ENCODE peak calls at places on chromosomes 2 and 18, in four cellular contexts. V is cardiac fibroblast, G is adipocyte, H is lung. R is an unnamed sample.

GRCh38 chr2:48107326-48107925 is 201.1 kb upstream of the FBXO11 start:
- DNase-seq in V (peak; percentile 85), G (peak; percentile 91), H (no peak), R (peak; percentile 63)

GRCh38 chr2:179201884-179202283 is 62.7 kb downstream of the SESTD1 start:
- DNase-seq in V (peak; percentile 61), G (no peak), H (no peak), R (no peak)

GRCh38 chr2:66239655-66240054 is 195.3 kb upstream of the MEIS1 start:
- DNase-seq in V (no peak), G (no peak), H (no peak), R (no peak)

GRCh38 chr2:10620481-10620880 is 69.3 kb downstream of the NOL10 start:
- DNase-seq in V (peak; percentile 80), G (peak; percentile 84), H (no peak), R (peak; percentile 34)

GRCh38 chr2:40096360-40096759 is 317.3 kb upstream of the THUMPD2 start:
- DNase-seq in V (peak; percentile 47), G (no peak), H (no peak), R (peak; percentile 78)

GRCh38 chr2:55954306-55955035 is 30.9 kb upstream of the EFEMP1 start:
- DNase-seq in V (peak; percentile 88), G (peak; percentile 88), H (no peak), R (peak; percentile 95)

GRCh38 chr2:61647044-61647443 is 108.9 kb upstream of the XPO1 start:
- DNase-seq in V (peak; percentile 58), G (no peak), H (no peak), R (no peak)

GRCh38 chr2:150621800-150622199 is 134.3 kb upstream of the RND3 start:
- DNase-seq in V (peak; percentile 91), G (peak; percentile 80), H (no peak), R (peak; percentile 82)

GRCh38 chr2:128371648-128372345 is 53.1 kb upstream of the HS6ST1 start:
- DNase-seq in V (no peak), G (no peak), H (no peak), R (no peak)

GRCh38 chr2:60867848-60868247 is 13.5 kb upstream of the REL start:
- DNase-seq in V (peak; percentile 9), G (no peak), H (peak; percentile 46), R (no peak)

GRCh38 chr2:9952286-9952737 is 819 bp downstream of the GRHL1 start:
- DNase-seq in V (no peak), G (no peak), H (no peak), R (no peak)

GRCh38 chr2:176096986-176097819 is 2.4 kb upstream of the HOXD12 start:
- DNase-seq in V (peak; percentile 64), G (peak; percentile 88), H (peak; percentile 63), R (peak; percentile 59)

GRCh38 chr2:66445076-66445724 is 10.3 kb downstream of the MEIS1 start:
- DNase-seq in V (no peak), G (no peak), H (no peak), R (peak; percentile 66)

GRCh38 chr2:88834376-88834775 is 142.9 kb downstream of the RPIA start:
- DNase-seq in V (no peak), G (no peak), H (no peak), R (no peak)

GRCh38 chr18:79542876-79543750 is 136.5 kb upstream of the CTDP1 start:
- DNase-seq in V (no peak), G (no peak), H (no peak), R (no peak)

GRCh38 chr2:27751377-27751776 is 20.1 kb upstream of the MRPL33 start:
- DNase-seq in V (no peak), G (no peak), H (no peak), R (no peak)

GRCh38 chr2:27752551-27753237 is 18.8 kb upstream of the MRPL33 start:
- DNase-seq in V (no peak), G (no peak), H (peak; percentile 34), R (no peak)

GRCh38 chr2:27754831-27755230 is 16.7 kb upstream of the MRPL33 start:
- DNase-seq in V (no peak), G (no peak), H (no peak), R (no peak)

GRCh38 chr2:27756091-27756490 is 15.4 kb upstream of the MRPL33 start:
- DNase-seq in V (no peak), G (no peak), H (no peak), R (no peak)

GRCh38 chr2:27753744-27754588 is 17.6 kb upstream of the MRPL33 start:
- DNase-seq in V (peak; percentile 87), G (peak; percentile 90), H (peak; percentile 83), R (peak; percentile 84)
- H3K4me3 ChIP-seq in V (no peak overlapping the region), G (no peak overlapping the region), H (no peak overlapping the region), R (no peak overlapping the region)

DNA sequence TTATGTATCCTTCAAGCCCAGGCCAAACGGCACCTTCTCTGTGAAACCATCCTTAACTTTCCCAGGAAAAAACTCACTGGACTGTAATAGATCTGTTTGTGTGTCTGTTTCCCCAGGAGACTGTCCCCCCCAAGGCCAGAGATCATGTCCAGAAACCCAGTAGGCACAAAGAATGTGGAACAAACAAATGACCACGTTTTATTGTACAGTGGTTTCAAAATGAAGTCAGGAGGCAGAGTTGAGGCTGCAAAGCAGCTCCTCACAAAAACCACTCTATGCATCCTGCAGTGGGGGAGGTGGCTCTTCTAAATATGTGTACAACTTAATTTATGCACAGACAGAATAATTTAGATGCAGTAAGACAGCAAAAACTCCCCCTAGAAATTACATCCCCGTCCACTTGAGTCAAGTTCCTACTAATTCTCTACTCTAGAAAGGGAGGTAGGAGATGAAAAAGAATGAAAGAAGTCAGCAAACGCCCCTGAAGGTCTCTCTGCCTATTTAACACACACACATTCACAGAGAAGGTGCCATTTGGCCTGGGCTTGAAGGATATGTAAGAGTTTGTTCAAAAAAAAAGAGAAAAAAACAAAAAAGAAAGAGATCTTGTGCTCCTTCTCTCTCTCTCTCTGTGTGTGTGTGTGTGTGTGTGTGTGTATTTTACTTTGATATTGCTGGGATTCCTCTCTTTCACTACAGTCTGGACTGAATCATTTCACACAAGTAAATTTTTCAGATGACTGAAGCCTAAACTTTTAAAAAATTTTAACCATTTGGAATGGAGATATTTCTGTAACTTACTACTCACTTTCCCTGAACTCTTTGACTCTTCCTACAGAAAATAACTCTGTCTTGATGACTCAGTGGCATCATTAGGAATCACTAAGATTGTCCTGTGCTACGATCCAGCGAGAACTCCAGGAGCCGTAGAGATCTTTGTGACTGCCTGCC is 19.5 kb downstream of the BCL2 start:
- DNase-seq in V (peak; percentile 18), G (peak; percentile 27), H (no peak), R (no peak)
- H3K4me3 ChIP-seq in V (no peak overlapping the region), G (no peak overlapping the region), H (no peak overlapping the region), R (no peak overlapping the region)

DNA sequence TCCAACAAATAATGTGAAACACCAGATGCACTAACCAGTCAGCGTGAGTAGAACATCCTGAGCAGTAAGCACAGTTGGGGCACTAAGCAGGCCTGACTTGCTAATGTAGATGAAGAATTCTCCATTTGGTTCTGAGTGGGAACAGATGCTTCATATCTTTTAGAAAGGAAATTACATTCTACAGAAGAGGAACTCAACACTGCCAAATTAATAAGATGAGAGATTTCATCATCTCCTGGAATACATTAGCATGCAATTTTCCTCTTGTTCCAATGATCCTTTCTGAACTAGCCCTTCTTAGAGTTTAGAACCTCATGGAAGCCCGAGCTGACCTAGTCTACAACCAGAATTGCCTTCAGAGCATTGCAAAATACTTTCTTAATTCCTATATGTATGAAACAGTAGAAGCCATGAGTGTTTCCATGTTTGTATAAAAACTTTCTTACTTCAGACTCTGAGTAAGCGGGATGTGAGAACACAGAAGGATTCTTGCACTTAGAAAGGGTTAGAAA is 34.8 kb downstream of the COL5A2 start:
- DNase-seq in V (peak; percentile 55), G (peak; percentile 78), H (no peak), R (peak; percentile 85)
- H3K4me3 ChIP-seq in V (no peak overlapping the region), G (peak overlapping the region; percentile 38), H (no peak overlapping the region), R (no peak overlapping the region)

GRCh38 chr2:6309415-6310185 is 556.1 kb downstream of the CMPK2 start:
- DNase-seq in V (no peak), G (no peak), H (no peak), R (no peak)
- H3K4me3 ChIP-seq in V (no peak overlapping the region), G (no peak overlapping the region), H (no peak overlapping the region), R (no peak overlapping the region)

GRCh38 chr2:190912731-190913130 is 32.1 kb downstream of the GLS start:
- DNase-seq in V (peak; percentile 48), G (no peak), H (no peak), R (peak; percentile 42)
- H3K4me3 ChIP-seq in V (no peak overlapping the region), G (no peak overlapping the region), H (no peak overlapping the region), R (no peak overlapping the region)

DNA sequence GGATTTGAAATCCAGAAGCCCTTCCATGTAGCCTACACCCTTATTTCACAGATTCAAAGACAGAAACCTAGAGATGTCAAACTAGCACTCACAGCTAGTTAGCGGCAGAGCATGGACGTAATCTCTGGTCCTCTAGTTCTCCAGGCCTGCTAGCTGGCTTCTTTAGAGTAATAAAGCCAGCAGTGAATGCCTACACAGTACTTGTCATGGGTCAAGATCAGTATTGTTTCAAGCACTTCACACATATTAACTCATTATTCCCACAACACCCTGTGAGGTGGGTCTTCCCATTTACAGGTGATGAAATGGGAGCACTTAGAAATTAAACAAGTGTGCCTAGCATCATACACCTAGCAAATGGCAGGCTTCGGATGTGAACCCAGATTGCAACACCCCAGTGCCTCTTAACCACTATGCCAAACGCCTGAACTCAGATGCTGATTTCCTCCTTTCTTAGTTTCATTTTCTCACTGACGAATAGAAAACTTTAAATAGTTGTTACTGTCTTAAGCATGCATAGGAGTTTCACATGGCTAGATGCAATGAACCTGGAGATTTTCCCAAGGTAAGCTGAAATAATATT is 14.5 kb upstream of the ZBTB14 start:
- DNase-seq in V (no peak), G (no peak), H (no peak), R (peak; percentile 5)
- H3K4me3 ChIP-seq in V (no peak overlapping the region), G (peak overlapping the region; percentile 63), H (no peak overlapping the region), R (no peak overlapping the region)

DNA sequence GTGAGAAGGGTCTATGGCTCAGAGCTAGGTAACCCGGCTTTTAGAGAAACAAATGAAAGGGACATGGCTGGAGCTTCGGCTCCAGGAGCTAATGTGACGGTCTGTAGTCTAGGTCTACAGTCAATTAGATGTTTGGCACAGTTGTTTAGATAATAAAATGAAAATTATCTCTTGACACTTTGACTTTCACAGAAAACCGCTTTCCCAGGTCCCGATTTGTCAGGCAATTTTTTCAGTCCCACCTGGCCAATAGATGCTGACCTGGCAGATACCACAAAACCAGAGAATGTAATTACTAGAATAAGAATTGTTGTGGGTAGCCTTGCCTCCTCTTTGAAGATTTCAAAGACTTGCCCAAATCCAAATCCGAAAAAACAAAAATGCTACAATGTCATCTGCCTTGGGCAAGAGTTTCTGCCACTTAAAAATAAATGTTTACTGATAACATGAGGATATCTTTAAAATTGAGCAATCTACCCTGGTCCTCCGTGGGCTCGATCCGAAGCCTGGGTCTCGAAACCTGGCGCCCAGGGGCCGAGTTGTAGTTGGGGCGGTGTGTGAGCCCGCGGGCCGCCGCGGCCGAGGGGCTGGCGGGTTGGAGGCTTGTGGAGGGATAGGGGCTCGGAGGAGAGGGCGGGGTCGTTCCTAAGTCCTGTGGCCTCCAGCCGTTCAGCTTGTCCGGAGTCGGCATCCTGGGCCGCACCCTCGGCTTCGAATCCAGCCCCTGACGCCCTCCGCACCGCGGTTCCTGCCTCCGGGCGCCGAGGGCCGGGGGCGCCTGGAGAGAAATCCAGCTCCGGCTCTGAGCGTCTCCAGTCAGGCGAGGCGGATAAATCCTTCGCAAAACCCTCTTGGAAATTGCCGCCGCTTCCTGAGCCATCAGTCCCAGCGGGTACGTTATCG is 2.3 kb downstream of the EMX1 start:
- DNase-seq in V (no peak), G (no peak), H (no peak), R (peak; percentile 5)
- H3K4me3 ChIP-seq in V (peak overlapping the region; percentile 21), G (peak overlapping the region; percentile 66), H (no peak overlapping the region), R (no peak overlapping the region)

R was measured in fibroblast of the aortic adventitia.